ENCODE peak calls at places on chromosomes 1 and 21, in eight cellular contexts. One of them, this sample, is unnamed.

GRCh38 chr1:159122005-159122621 is 45.5 kb upstream of the AIM2 start:
- DNase-seq in uterus: no peak
- DNase-seq in cardiac muscle cell: peak; percentile 85
- DNase-seq in kidney epithelial cell: no peak
- DNase-seq in fibroblast of pulmonary artery: peak; percentile 74
- DNase-seq in fibroblast of mammary gland: peak; percentile 92
- DNase-seq in adrenal gland: no peak
- DNase-seq in mucosa of descending colon: no peak
- DNase-seq in this sample: no peak

GRCh38 chr21:29299046-29299905 is 554 bp downstream of the BACH1 start:
- DNase-seq in uterus: peak; percentile 53
- DNase-seq in cardiac muscle cell: peak; percentile 60
- DNase-seq in kidney epithelial cell: no peak
- DNase-seq in fibroblast of pulmonary artery: peak; percentile 57
- DNase-seq in fibroblast of mammary gland: peak; percentile 55
- DNase-seq in adrenal gland: peak; percentile 78
- DNase-seq in mucosa of descending colon: peak; percentile 83
- DNase-seq in this sample: no peak

GRCh38 chr21:28851645-28852044 is 141.0 kb downstream of the LTN1 start:
- DNase-seq in uterus: no peak
- DNase-seq in cardiac muscle cell: no peak
- DNase-seq in kidney epithelial cell: no peak
- DNase-seq in fibroblast of pulmonary artery: no peak
- DNase-seq in fibroblast of mammary gland: no peak
- DNase-seq in adrenal gland: no peak
- DNase-seq in mucosa of descending colon: no peak
- DNase-seq in this sample: no peak

GRCh38 chr1:14571810-14572767 is 26.4 kb upstream of the KAZN start:
- DNase-seq in uterus: no peak
- DNase-seq in cardiac muscle cell: peak; percentile 29
- DNase-seq in kidney epithelial cell: no peak
- DNase-seq in fibroblast of pulmonary artery: peak; percentile 1
- DNase-seq in fibroblast of mammary gland: peak; percentile 23
- DNase-seq in adrenal gland: no peak
- DNase-seq in mucosa of descending colon: no peak
- DNase-seq in this sample: no peak

GRCh38 chr1:9111357-9111691 is 17.6 kb downstream of the GPR157 start:
- DNase-seq in uterus: no peak
- DNase-seq in cardiac muscle cell: no peak
- DNase-seq in kidney epithelial cell: no peak
- DNase-seq in fibroblast of pulmonary artery: no peak
- DNase-seq in fibroblast of mammary gland: no peak
- DNase-seq in adrenal gland: no peak
- DNase-seq in mucosa of descending colon: no peak
- DNase-seq in this sample: no peak

GRCh38 chr1:57791497-57791896 is 367.6 kb upstream of the DAB1 start:
- DNase-seq in uterus: no peak
- DNase-seq in cardiac muscle cell: no peak
- DNase-seq in kidney epithelial cell: no peak
- DNase-seq in fibroblast of pulmonary artery: no peak
- DNase-seq in fibroblast of mammary gland: no peak
- DNase-seq in adrenal gland: no peak
- DNase-seq in mucosa of descending colon: no peak
- DNase-seq in this sample: no peak

GRCh38 chr1:159790237-159790917 is 9.6 kb downstream of the DUSP23 start:
- DNase-seq in uterus: no peak
- DNase-seq in cardiac muscle cell: peak; percentile 49
- DNase-seq in kidney epithelial cell: no peak
- DNase-seq in fibroblast of pulmonary artery: peak; percentile 50
- DNase-seq in fibroblast of mammary gland: peak; percentile 49
- DNase-seq in adrenal gland: no peak
- DNase-seq in mucosa of descending colon: no peak
- DNase-seq in this sample: no peak

GRCh38 chr1:19640363-19641316 is 3.5 kb upstream of the NBL1 start:
- DNase-seq in uterus: no peak
- DNase-seq in cardiac muscle cell: peak; percentile 63
- DNase-seq in kidney epithelial cell: no peak
- DNase-seq in fibroblast of pulmonary artery: no peak
- DNase-seq in fibroblast of mammary gland: no peak
- DNase-seq in adrenal gland: no peak
- DNase-seq in mucosa of descending colon: peak; percentile 82
- DNase-seq in this sample: no peak

GRCh38 chr1:57013522-57013921 is 47.7 kb upstream of the C8B start:
- DNase-seq in uterus: no peak
- DNase-seq in cardiac muscle cell: no peak
- DNase-seq in kidney epithelial cell: no peak
- DNase-seq in fibroblast of pulmonary artery: no peak
- DNase-seq in fibroblast of mammary gland: no peak
- DNase-seq in adrenal gland: no peak
- DNase-seq in mucosa of descending colon: no peak
- DNase-seq in this sample: no peak

GRCh38 chr21:26966978-26967913 is at the start of gene ADAMTS5:
- DNase-seq in uterus: peak; percentile 68
- DNase-seq in cardiac muscle cell: peak; percentile 67
- DNase-seq in kidney epithelial cell: peak; percentile 69
- DNase-seq in fibroblast of pulmonary artery: peak; percentile 64
- DNase-seq in fibroblast of mammary gland: peak; percentile 82
- DNase-seq in adrenal gland: no peak
- DNase-seq in mucosa of descending colon: peak; percentile 55
- DNase-seq in this sample: no peak

GRCh38 chr1:60430375-60430774 is 356.8 kb upstream of the C1orf87 start:
- DNase-seq in uterus: no peak
- DNase-seq in cardiac muscle cell: no peak
- DNase-seq in kidney epithelial cell: no peak
- DNase-seq in fibroblast of pulmonary artery: no peak
- DNase-seq in fibroblast of mammary gland: no peak
- DNase-seq in adrenal gland: no peak
- DNase-seq in mucosa of descending colon: no peak
- DNase-seq in this sample: no peak

GRCh38 chr1:53066941-53067738 is 5.1 kb downstream of the PODN start:
- DNase-seq in uterus: peak; percentile 25
- DNase-seq in cardiac muscle cell: peak; percentile 30
- DNase-seq in kidney epithelial cell: no peak
- DNase-seq in fibroblast of pulmonary artery: no peak
- DNase-seq in fibroblast of mammary gland: peak; percentile 20
- DNase-seq in adrenal gland: peak; percentile 41
- DNase-seq in mucosa of descending colon: no peak
- DNase-seq in this sample: no peak

GRCh38 chr1:240575976-240576666 is 35.8 kb downstream of the GREM2 start:
- DNase-seq in uterus: no peak
- DNase-seq in cardiac muscle cell: peak; percentile 36
- DNase-seq in kidney epithelial cell: no peak
- DNase-seq in fibroblast of pulmonary artery: peak; percentile 31
- DNase-seq in fibroblast of mammary gland: peak; percentile 83
- DNase-seq in adrenal gland: no peak
- DNase-seq in mucosa of descending colon: no peak
- DNase-seq in this sample: no peak

GRCh38 chr21:29258626-29259335 is 39.9 kb upstream of the BACH1 start:
- DNase-seq in uterus: no peak
- DNase-seq in cardiac muscle cell: peak; percentile 80
- DNase-seq in kidney epithelial cell: peak; percentile 35
- DNase-seq in fibroblast of pulmonary artery: peak; percentile 88
- DNase-seq in fibroblast of mammary gland: peak; percentile 80
- DNase-seq in adrenal gland: no peak
- DNase-seq in mucosa of descending colon: no peak
- DNase-seq in this sample: peak; percentile 59

GRCh38 chr21:28834335-28835238 is 158.1 kb downstream of the LTN1 start:
- DNase-seq in uterus: no peak
- DNase-seq in cardiac muscle cell: no peak
- DNase-seq in kidney epithelial cell: no peak
- DNase-seq in fibroblast of pulmonary artery: no peak
- DNase-seq in fibroblast of mammary gland: no peak
- DNase-seq in adrenal gland: no peak
- DNase-seq in mucosa of descending colon: no peak
- DNase-seq in this sample: no peak

GRCh38 chr1:28296401-28297220 is 32.2 kb upstream of the MED18 start:
- DNase-seq in uterus: peak; percentile 87
- DNase-seq in cardiac muscle cell: peak; percentile 94
- DNase-seq in kidney epithelial cell: peak; percentile 26
- DNase-seq in fibroblast of pulmonary artery: peak; percentile 82
- DNase-seq in fibroblast of mammary gland: peak; percentile 38
- DNase-seq in adrenal gland: no peak
- DNase-seq in mucosa of descending colon: peak; percentile 81
- DNase-seq in this sample: no peak

GRCh38 chr1:29123871-29124365 is at the start of gene TMEM200B:
- DNase-seq in uterus: peak; percentile 71
- DNase-seq in cardiac muscle cell: peak; percentile 40
- DNase-seq in kidney epithelial cell: no peak
- DNase-seq in fibroblast of pulmonary artery: no peak
- DNase-seq in fibroblast of mammary gland: no peak
- DNase-seq in adrenal gland: no peak
- DNase-seq in mucosa of descending colon: no peak
- DNase-seq in this sample: no peak

GRCh38 chr1:18580676-18581419 is 49.8 kb upstream of the PAX7 start:
- DNase-seq in uterus: no peak
- DNase-seq in cardiac muscle cell: no peak
- DNase-seq in kidney epithelial cell: no peak
- DNase-seq in fibroblast of pulmonary artery: no peak
- DNase-seq in fibroblast of mammary gland: no peak
- DNase-seq in adrenal gland: no peak
- DNase-seq in mucosa of descending colon: no peak
- DNase-seq in this sample: no peak

GRCh38 chr1:42479621-42480020 is 16.5 kb downstream of the CCDC30 start:
- DNase-seq in uterus: no peak
- DNase-seq in cardiac muscle cell: peak; percentile 11
- DNase-seq in kidney epithelial cell: no peak
- DNase-seq in fibroblast of pulmonary artery: peak; percentile 8
- DNase-seq in fibroblast of mammary gland: peak; percentile 51
- DNase-seq in adrenal gland: no peak
- DNase-seq in mucosa of descending colon: no peak
- DNase-seq in this sample: no peak

GRCh38 chr1:18951818-18952391 is 4.6 kb downstream of the IFFO2 start:
- DNase-seq in uterus: no peak
- DNase-seq in cardiac muscle cell: peak; percentile 42
- DNase-seq in kidney epithelial cell: no peak
- DNase-seq in fibroblast of pulmonary artery: peak; percentile 42
- DNase-seq in fibroblast of mammary gland: no peak
- DNase-seq in adrenal gland: no peak
- DNase-seq in mucosa of descending colon: peak; percentile 69
- DNase-seq in this sample: no peak

GRCh38 chr1:55215194-55216021 is at the start of gene USP24:
- DNase-seq in uterus: peak; percentile 68
- DNase-seq in cardiac muscle cell: peak; percentile 77
- DNase-seq in kidney epithelial cell: no peak
- DNase-seq in fibroblast of pulmonary artery: peak; percentile 65
- DNase-seq in fibroblast of mammary gland: peak; percentile 55
- DNase-seq in adrenal gland: peak; percentile 80
- DNase-seq in mucosa of descending colon: peak; percentile 92
- DNase-seq in this sample: no peak

GRCh38 chr1:174169342-174169741 is 10.0 kb downstream of the RABGAP1L start:
- DNase-seq in uterus: no peak
- DNase-seq in cardiac muscle cell: no peak
- DNase-seq in kidney epithelial cell: no peak
- DNase-seq in fibroblast of pulmonary artery: no peak
- DNase-seq in fibroblast of mammary gland: no peak
- DNase-seq in adrenal gland: no peak
- DNase-seq in mucosa of descending colon: no peak
- DNase-seq in this sample: no peak

GRCh38 chr1:86975993-86976392 is 61.6 kb downstream of the HS2ST1 start:
- DNase-seq in uterus: no peak
- DNase-seq in cardiac muscle cell: no peak
- DNase-seq in kidney epithelial cell: no peak
- DNase-seq in fibroblast of pulmonary artery: no peak
- DNase-seq in fibroblast of mammary gland: no peak
- DNase-seq in adrenal gland: no peak
- DNase-seq in mucosa of descending colon: no peak
- DNase-seq in this sample: no peak

GRCh38 chr1:29501227-29501976 is 265.1 kb downstream of the PTPRU start:
- DNase-seq in uterus: no peak
- DNase-seq in cardiac muscle cell: no peak
- DNase-seq in kidney epithelial cell: no peak
- DNase-seq in fibroblast of pulmonary artery: no peak
- DNase-seq in fibroblast of mammary gland: no peak
- DNase-seq in adrenal gland: no peak
- DNase-seq in mucosa of descending colon: no peak
- DNase-seq in this sample: no peak

GRCh38 chr1:25967308-25967707 is 30.6 kb downstream of the PAFAH2 start:
- DNase-seq in uterus: no peak
- DNase-seq in cardiac muscle cell: no peak
- DNase-seq in kidney epithelial cell: no peak
- DNase-seq in fibroblast of pulmonary artery: no peak
- DNase-seq in fibroblast of mammary gland: no peak
- DNase-seq in adrenal gland: no peak
- DNase-seq in mucosa of descending colon: no peak
- DNase-seq in this sample: no peak
- H3K4me3 ChIP-seq in uterus: no peak overlapping the region
- H3K4me3 ChIP-seq in cardiac muscle cell: no peak overlapping the region
- H3K4me3 ChIP-seq in kidney epithelial cell: no peak overlapping the region
- H3K4me3 ChIP-seq in fibroblast of pulmonary artery: no peak overlapping the region
- H3K4me3 ChIP-seq in fibroblast of mammary gland: no peak overlapping the region
- H3K4me3 ChIP-seq in adrenal gland: no peak overlapping the region
- H3K4me3 ChIP-seq in mucosa of descending colon: no peak overlapping the region
- H3K4me3 ChIP-seq in this sample: no peak overlapping the region

DNA sequence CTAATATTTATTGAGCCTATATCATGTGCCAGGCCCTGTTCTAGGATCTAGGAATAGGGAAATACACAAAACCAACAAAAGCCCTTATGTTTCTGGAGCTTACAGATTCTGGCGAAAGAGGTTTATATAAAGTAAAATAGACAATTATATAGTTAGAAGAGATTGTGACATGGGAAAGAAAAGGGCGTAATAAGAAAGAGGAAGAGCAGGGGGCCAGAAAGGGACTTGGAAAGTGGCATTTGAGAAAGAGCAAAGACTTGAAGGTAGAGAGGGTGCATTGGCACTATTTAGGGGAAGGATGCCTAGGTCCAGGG is 322.5 kb upstream of the FAM78B start:
- DNase-seq in uterus: no peak
- DNase-seq in cardiac muscle cell: no peak
- DNase-seq in kidney epithelial cell: no peak
- DNase-seq in fibroblast of pulmonary artery: no peak
- DNase-seq in fibroblast of mammary gland: no peak
- DNase-seq in adrenal gland: no peak
- DNase-seq in mucosa of descending colon: no peak
- DNase-seq in this sample: no peak
- H3K4me3 ChIP-seq in uterus: no peak overlapping the region
- H3K4me3 ChIP-seq in cardiac muscle cell: no peak overlapping the region
- H3K4me3 ChIP-seq in kidney epithelial cell: no peak overlapping the region
- H3K4me3 ChIP-seq in fibroblast of pulmonary artery: no peak overlapping the region
- H3K4me3 ChIP-seq in fibroblast of mammary gland: no peak overlapping the region
- H3K4me3 ChIP-seq in adrenal gland: peak overlapping the region; percentile 47
- H3K4me3 ChIP-seq in mucosa of descending colon: no peak overlapping the region
- H3K4me3 ChIP-seq in this sample: no peak overlapping the region

GRCh38 chr1:109266965-109267364 is 16.0 kb downstream of the PSRC1 start:
- DNase-seq in uterus: no peak
- DNase-seq in cardiac muscle cell: peak; percentile 71
- DNase-seq in kidney epithelial cell: no peak
- DNase-seq in fibroblast of pulmonary artery: peak; percentile 55
- DNase-seq in fibroblast of mammary gland: peak; percentile 50
- DNase-seq in adrenal gland: no peak
- DNase-seq in mucosa of descending colon: peak; percentile 46
- DNase-seq in this sample: no peak
- H3K4me3 ChIP-seq in uterus: no peak overlapping the region
- H3K4me3 ChIP-seq in cardiac muscle cell: no peak overlapping the region
- H3K4me3 ChIP-seq in kidney epithelial cell: no peak overlapping the region
- H3K4me3 ChIP-seq in fibroblast of pulmonary artery: no peak overlapping the region
- H3K4me3 ChIP-seq in fibroblast of mammary gland: no peak overlapping the region
- H3K4me3 ChIP-seq in adrenal gland: no peak overlapping the region
- H3K4me3 ChIP-seq in mucosa of descending colon: no peak overlapping the region
- H3K4me3 ChIP-seq in this sample: no peak overlapping the region

GRCh38 chr1:64043976-64044375 is 159.4 kb upstream of the UBE2U start:
- DNase-seq in uterus: no peak
- DNase-seq in cardiac muscle cell: peak; percentile 64
- DNase-seq in kidney epithelial cell: no peak
- DNase-seq in fibroblast of pulmonary artery: peak; percentile 56
- DNase-seq in fibroblast of mammary gland: peak; percentile 94
- DNase-seq in adrenal gland: no peak
- DNase-seq in mucosa of descending colon: no peak
- DNase-seq in this sample: no peak
- H3K4me3 ChIP-seq in uterus: no peak overlapping the region
- H3K4me3 ChIP-seq in cardiac muscle cell: no peak overlapping the region
- H3K4me3 ChIP-seq in kidney epithelial cell: no peak overlapping the region
- H3K4me3 ChIP-seq in fibroblast of pulmonary artery: no peak overlapping the region
- H3K4me3 ChIP-seq in fibroblast of mammary gland: no peak overlapping the region
- H3K4me3 ChIP-seq in adrenal gland: no peak overlapping the region
- H3K4me3 ChIP-seq in mucosa of descending colon: no peak overlapping the region
- H3K4me3 ChIP-seq in this sample: no peak overlapping the region

This sample was measured in AG04449.